ENCODE peak calls at places on chromosomes 1 and 21, in six cellular contexts. J is transverse colon, A is uterus, M is adrenal gland, G is body of pancreas, N is breast epithelium. B is an unnamed sample.

GRCh38 chr1:190000365-190000872 is 477.2 kb downstream of the BRINP3 start:
- DNase-seq in J (no peak), A (no peak), M (no peak), G (no peak), N (no peak), B (no peak)

GRCh38 chr1:21541835-21542234 is 32.6 kb downstream of the ALPL start:
- DNase-seq in J (no peak), A (no peak), M (peak), G (peak), N (peak), B (no peak)

GRCh38 chr1:160251687-160252526 is 10.4 kb downstream of the DCAF8 start:
- DNase-seq in J (peak), A (peak), M (peak), G (peak), N (peak), B (peak)

GRCh38 chr1:93437976-93438605 is 9.8 kb upstream of the FNBP1L start:
- DNase-seq in J (no peak), A (no peak), M (no peak), G (no peak), N (no peak), B (no peak)

GRCh38 chr1:82893712-82894111 is 1093.0 kb downstream of the ADGRL2 start:
- DNase-seq in J (no peak), A (no peak), M (no peak), G (no peak), N (no peak), B (no peak)

GRCh38 chr1:3492545-3493246 is 38.2 kb downstream of the ARHGEF16 start:
- DNase-seq in J (no peak), A (no peak), M (no peak), G (no peak), N (no peak), B (no peak)

GRCh38 chr1:237390798-237391197 is 348.8 kb downstream of the RYR2 start:
- DNase-seq in J (no peak), A (no peak), M (no peak), G (no peak), N (no peak), B (no peak)

GRCh38 chr1:184605941-184606340 is 148.7 kb downstream of the EDEM3 start:
- DNase-seq in J (no peak), A (no peak), M (no peak), G (no peak), N (no peak), B (no peak)

GRCh38 chr1:224879404-224879803 is 50.1 kb upstream of the DNAH14 start:
- DNase-seq in J (no peak), A (no peak), M (peak), G (no peak), N (no peak), B (no peak)

GRCh38 chr1:234065794-234066447 is 161.4 kb downstream of the SLC35F3 start:
- DNase-seq in J (peak), A (peak), M (peak), G (peak), N (peak), B (peak)

GRCh38 chr1:244011251-244011650 is 39.8 kb upstream of the ZBTB18 start:
- DNase-seq in J (no peak), A (no peak), M (no peak), G (no peak), N (no peak), B (no peak)
- TF ChIP-seq CTCF in J (no peak), A (no peak), M (no peak), G (no peak), N (no peak), B (no peak)

GRCh38 chr21:45540601-45540970 is 1.7 kb downstream of the SLC19A1 start:
- DNase-seq in J (no peak), A (peak), M (peak), G (peak), N (no peak), B (no peak)

GRCh38 chr21:45539796-45540600 is 2.2 kb downstream of the SLC19A1 start:
- DNase-seq in J (no peak), A (no peak), M (peak), G (no peak), N (no peak), B (peak)

GRCh38 chr21:45542667-45543370 is 579 bp upstream of the SLC19A1 start:
- DNase-seq in J (no peak), A (peak), M (peak), G (peak), N (peak), B (no peak)

GRCh38 chr21:45542242-45542666 is at the start of gene SLC19A1:
- DNase-seq in J (peak), A (peak), M (peak), G (peak), N (peak), B (peak)

DNA sequence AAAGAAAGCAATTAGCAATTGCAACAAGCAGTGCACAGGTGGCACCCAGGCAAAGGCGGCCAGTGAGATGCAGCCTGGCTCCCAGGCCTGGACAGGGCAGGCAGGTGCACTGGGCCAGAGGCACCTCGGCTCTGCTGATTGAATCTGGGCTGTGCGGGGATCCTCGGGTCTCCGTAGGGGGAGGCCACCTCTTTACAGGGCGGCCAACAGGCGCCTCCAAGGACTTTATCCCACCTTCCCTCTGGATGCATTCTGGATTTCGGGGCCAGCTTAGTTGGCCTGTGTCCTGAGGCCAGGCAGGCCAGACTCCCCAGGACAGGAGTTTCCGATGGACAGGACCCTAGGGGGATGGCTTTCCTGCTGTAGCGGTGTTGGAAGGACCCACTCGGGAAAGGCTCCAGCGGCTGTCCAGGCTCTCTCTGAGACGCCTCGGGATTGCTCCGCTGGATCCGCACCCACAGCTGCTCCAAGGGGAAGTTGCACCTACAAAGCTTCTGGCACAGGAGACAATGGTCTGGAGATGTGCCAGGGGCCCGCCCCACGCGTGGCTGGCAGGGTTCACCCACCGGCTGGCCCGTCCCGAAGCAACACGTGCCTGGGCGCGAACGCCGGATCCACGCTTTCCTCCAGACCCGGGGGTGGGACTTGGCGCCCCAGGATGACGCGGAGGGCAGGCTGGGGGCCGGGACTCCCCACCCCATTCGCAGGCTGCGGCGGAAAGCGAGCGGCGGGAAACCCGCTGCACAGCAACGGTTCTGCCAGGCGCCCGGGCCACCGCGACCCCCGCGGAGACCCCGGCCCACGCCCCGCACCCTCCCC is 810 bp downstream of the SLC19A1 start:
- DNase-seq in J (peak), A (peak), M (peak), G (peak), N (peak), B (peak)
- TF ChIP-seq POLR2A in J (no peak), A (no peak), M (no peak), G (no peak), N (no peak), B (no peak)

DNA sequence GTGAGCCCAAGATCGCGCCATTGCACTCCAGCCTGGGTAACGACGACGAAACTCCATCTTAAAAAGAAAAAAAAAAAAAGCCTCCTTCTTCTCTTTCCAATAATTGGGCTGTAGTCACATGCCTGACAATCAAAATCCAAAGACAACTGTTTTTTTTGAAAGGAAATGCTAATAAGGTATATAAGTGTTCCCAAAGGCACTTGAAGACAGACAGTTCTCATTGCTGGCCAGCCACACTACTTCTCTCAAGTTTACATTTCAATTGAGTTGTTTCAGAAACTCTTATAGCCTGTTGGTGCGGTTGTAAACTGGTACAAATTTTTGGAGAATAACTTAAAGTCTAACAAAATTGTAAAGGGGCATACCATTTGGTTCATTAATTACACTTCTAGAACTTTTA is 23.3 kb downstream of the GATAD2B start:
- DNase-seq in J (no peak), A (no peak), M (no peak), G (no peak), N (no peak), B (no peak)
- H3K4me3 ChIP-seq in J (no peak), A (no peak), M (no peak), G (no peak), N (no peak), B (no peak)

DNA sequence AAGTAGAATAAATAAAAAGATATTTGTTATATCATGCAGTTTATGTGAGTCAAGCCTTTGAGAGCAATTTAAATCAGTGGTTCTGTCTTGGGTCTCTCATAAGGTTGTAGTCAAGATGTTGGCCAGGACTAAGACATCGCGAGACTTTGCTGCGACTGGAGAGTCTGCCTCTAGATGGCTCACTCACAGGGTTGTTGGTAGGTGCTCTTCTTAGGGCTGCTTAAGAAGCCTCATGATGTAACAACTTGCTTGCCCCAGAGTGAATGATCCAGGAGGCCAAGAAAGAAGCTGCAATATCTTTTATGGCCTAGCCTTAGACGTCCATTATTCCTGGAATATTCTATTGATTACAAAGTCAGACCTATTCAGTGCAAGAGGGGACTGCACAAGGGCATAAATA is 73.1 kb upstream of the CACHD1 start:
- DNase-seq in J (no peak), A (no peak), M (no peak), G (peak), N (no peak), B (no peak)
- TF ChIP-seq CTCF in J (no peak), A (no peak), M (no peak), G (no peak), N (no peak), B (no peak)

GRCh38 chr1:156477526-156478249 is 22.9 kb downstream of the MEF2D start:
- DNase-seq in J (no peak), A (no peak), M (peak), G (peak), N (no peak), B (peak)
- TF ChIP-seq POLR2A in J (no peak), A (no peak), M (no peak), G (no peak), N (no peak), B (no peak)

GRCh38 chr21:43723648-43724047 is 4.7 kb downstream of the PDXK start:
- DNase-seq in J (no peak), A (no peak), M (peak), G (peak), N (no peak), B (no peak)
- H3K4me3 ChIP-seq in J (no peak), A (no peak), M (no peak), G (no peak), N (no peak), B (no peak)

B was measured in thyroid gland.